ENCODE peak calls at places on chromosomes 1 and 21, in nine cellular contexts. G is RWPE1, Y is astrocyte of the spinal cord, J is fibroblast of the aortic adventitia, D is cardiac muscle cell, K is fibroblast of lung, Z is psoas muscle, V is mucosa of descending colon, W is HFFc6. X is an unnamed sample.

GRCh38 chr1:55702064-55702463 is 486.9 kb upstream of the USP24 start:
- DNase-seq in G (peak), Y (no peak), J (peak), D (peak), K (no peak), Z (no peak), V (peak), W (peak), X (no peak)

GRCh38 chr1:71572038-71572437 is 491.2 kb upstream of the ZRANB2 start:
- DNase-seq in G (no peak), Y (no peak), J (no peak), D (no peak), K (no peak), Z (no peak), V (no peak), W (no peak), X (no peak)

GRCh38 chr21:45156459-45156858 is 82.1 kb downstream of the ADARB1 start:
- DNase-seq in G (no peak), Y (no peak), J (no peak), D (no peak), K (no peak), Z (no peak), V (no peak), W (no peak), X (no peak)

GRCh38 chr1:95388041-95388440 is 154.0 kb downstream of the RWDD3 start:
- DNase-seq in G (no peak), Y (no peak), J (peak), D (no peak), K (no peak), Z (no peak), V (no peak), W (no peak), X (no peak)

GRCh38 chr1:10685196-10685850 is 111.1 kb downstream of the CASZ1 start:
- DNase-seq in G (no peak), Y (no peak), J (no peak), D (no peak), K (no peak), Z (no peak), V (no peak), W (no peak), X (no peak)

GRCh38 chr1:203311368-203312301 is 6.3 kb downstream of the BTG2 start:
- DNase-seq in G (no peak), Y (no peak), J (no peak), D (no peak), K (no peak), Z (no peak), V (no peak), W (no peak), X (no peak)

GRCh38 chr1:178172939-178173338 is 79.0 kb downstream of the RASAL2 start:
- DNase-seq in G (peak), Y (peak), J (peak), D (no peak), K (peak), Z (no peak), V (no peak), W (peak), X (no peak)

GRCh38 chr1:168991667-168992475 is 114.6 kb upstream of the ATP1B1 start:
- DNase-seq in G (peak), Y (no peak), J (no peak), D (no peak), K (no peak), Z (no peak), V (no peak), W (no peak), X (no peak)

GRCh38 chr1:232628335-232629214 is 1.4 kb downstream of the SIPA1L2 start:
- DNase-seq in G (no peak), Y (peak), J (peak), D (peak), K (peak), Z (no peak), V (no peak), W (no peak), X (no peak)
- TF ChIP-seq CTCF in G (peak), Y (peak), J (peak), D (peak), K (peak), Z (peak), V (no peak), W (no peak), X (no peak)

GRCh38 chr1:98884864-98885263 is 119.8 kb downstream of the PLPPR5 start:
- DNase-seq in G (no peak), Y (no peak), J (peak), D (no peak), K (no peak), Z (no peak), V (no peak), W (no peak), X (no peak)
- TF ChIP-seq CTCF in G (no peak), Y (no peak), J (no peak), D (no peak), K (no peak), Z (no peak), V (no peak), W (peak), X (no peak)

GRCh38 chr1:100793661-100794060 is 74.1 kb downstream of the VCAM1 start:
- DNase-seq in G (no peak), Y (no peak), J (no peak), D (no peak), K (no peak), Z (no peak), V (no peak), W (no peak), X (no peak)

GRCh38 chr1:100791586-100791985 is 72.0 kb downstream of the VCAM1 start:
- DNase-seq in G (no peak), Y (no peak), J (peak), D (no peak), K (peak), Z (no peak), V (no peak), W (no peak), X (no peak)

GRCh38 chr1:100795646-100795985 is 76.1 kb downstream of the VCAM1 start:
- DNase-seq in G (no peak), Y (no peak), J (no peak), D (peak), K (no peak), Z (no peak), V (no peak), W (no peak), X (no peak)

GRCh38 chr1:100796046-100796445 is 76.5 kb downstream of the VCAM1 start:
- DNase-seq in G (no peak), Y (no peak), J (no peak), D (peak), K (no peak), Z (no peak), V (no peak), W (no peak), X (no peak)

GRCh38 chr1:100794719-100795645 is 75.4 kb downstream of the VCAM1 start:
- DNase-seq in G (no peak), Y (peak), J (peak), D (no peak), K (peak), Z (no peak), V (no peak), W (no peak), X (no peak)
- TF ChIP-seq CTCF in G (no peak), Y (no peak), J (no peak), D (no peak), K (no peak), Z (no peak), V (no peak), W (no peak), X (no peak)

DNA sequence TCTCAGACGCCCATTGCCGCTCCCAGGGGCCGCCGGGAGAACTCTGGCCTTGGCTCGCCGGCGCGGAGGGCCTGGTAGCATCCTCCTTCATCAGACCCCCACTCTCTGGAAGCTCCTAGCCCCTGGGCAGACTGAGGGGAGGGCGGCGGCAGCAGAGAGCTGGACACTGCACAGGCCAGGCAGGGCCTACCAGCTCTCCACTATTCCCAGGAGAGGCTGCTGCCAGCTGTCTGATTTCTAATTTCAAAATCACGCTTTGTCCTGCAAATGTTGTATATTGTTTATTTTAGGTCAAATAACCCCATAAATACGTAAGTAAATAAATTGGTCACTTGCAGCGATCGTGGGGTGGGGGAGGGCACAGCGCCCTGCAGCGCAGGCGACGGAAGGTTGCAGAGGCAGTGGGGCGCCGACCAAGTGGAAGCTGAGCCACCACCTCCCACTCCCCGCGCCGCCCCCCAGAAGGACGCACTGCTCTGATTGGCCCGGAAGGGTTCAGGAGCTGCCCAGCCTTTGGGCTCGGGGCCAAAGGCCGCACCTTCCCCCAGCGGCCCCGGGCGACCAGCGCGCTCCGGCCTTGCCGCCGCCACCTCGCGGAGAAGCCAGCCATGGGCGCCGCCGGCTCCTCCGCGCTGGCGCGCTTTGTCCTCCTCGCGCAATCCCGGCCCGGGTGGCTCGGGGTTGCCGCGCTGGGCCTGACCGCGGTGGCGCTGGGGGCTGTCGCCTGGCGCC is at the start of gene MTARC1:
- DNase-seq in G (peak), Y (peak), J (peak), D (peak), K (peak), Z (peak), V (peak), W (peak), X (peak)
- TF ChIP-seq CTCF in G (peak), Y (no peak), J (peak), D (no peak), K (no peak), Z (peak), V (no peak), W (peak), X (no peak)

GRCh38 chr1:150530491-150531159 is 15.1 kb downstream of the FALEC start:
- DNase-seq in G (no peak), Y (no peak), J (no peak), D (no peak), K (no peak), Z (no peak), V (no peak), W (no peak), X (no peak)

GRCh38 chr1:150534002-150534401 is 15.2 kb upstream of the ADAMTSL4 start:
- DNase-seq in G (no peak), Y (no peak), J (no peak), D (no peak), K (no peak), Z (no peak), V (no peak), W (no peak), X (no peak)

GRCh38 chr1:150528997-150529396 is 13.4 kb downstream of the FALEC start:
- DNase-seq in G (no peak), Y (peak), J (peak), D (no peak), K (peak), Z (no peak), V (peak), W (peak), X (no peak)

GRCh38 chr1:150535511-150536281 is 13.5 kb upstream of the ADAMTSL4 start:
- DNase-seq in G (no peak), Y (peak), J (peak), D (no peak), K (peak), Z (peak), V (no peak), W (peak), X (no peak)

DNA sequence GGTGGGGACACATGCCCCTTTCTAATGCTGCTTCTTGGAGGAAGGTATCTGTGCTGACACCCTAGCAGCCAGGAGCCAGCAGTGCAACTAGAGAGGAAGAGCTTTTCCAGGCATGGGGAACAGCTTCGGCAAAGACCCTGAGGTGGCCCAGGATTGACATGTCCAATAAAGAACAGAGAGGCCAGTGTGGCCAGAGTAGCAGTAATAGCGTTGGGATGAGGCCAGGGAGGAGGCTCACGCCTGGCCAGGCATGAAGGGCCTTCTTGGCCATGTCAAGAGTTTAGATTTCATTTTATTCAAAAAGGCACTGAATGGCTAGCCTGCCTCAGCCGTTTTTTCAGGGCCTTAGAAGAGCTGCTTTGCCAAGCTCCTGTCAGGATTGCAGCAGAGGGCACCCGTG is 16.3 kb upstream of the ADAMTSL4 start:
- DNase-seq in G (no peak), Y (no peak), J (peak), D (no peak), K (peak), Z (no peak), V (no peak), W (no peak), X (no peak)
- TF ChIP-seq CTCF in G (peak), Y (no peak), J (no peak), D (no peak), K (no peak), Z (no peak), V (no peak), W (peak), X (no peak)

DNA sequence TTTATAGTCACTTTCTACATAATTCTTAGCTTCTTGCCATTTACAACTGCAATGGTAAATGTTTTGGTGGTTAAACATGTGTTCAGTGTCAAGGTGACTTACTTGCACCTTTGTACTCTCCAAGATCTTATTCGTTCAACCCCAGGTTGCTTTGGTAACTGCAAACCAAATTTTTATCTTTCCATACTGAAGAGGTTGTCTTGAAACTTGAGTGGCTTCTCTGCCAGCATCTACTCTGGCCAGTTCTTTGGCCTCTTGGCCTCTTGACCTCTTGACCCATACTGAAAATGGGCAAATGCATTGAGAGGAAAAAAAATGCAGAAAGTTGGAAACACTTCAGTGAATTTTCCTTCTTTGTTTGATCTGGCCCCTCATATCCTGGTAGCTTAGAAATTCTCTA is 88.0 kb upstream of the LRRC7 start:
- DNase-seq in G (no peak), Y (no peak), J (no peak), D (no peak), K (no peak), Z (no peak), V (no peak), W (no peak), X (no peak)
- TF ChIP-seq CTCF in G (no peak), Y (no peak), J (no peak), D (no peak), K (no peak), Z (no peak), V (no peak), W (no peak), X (no peak)

DNA sequence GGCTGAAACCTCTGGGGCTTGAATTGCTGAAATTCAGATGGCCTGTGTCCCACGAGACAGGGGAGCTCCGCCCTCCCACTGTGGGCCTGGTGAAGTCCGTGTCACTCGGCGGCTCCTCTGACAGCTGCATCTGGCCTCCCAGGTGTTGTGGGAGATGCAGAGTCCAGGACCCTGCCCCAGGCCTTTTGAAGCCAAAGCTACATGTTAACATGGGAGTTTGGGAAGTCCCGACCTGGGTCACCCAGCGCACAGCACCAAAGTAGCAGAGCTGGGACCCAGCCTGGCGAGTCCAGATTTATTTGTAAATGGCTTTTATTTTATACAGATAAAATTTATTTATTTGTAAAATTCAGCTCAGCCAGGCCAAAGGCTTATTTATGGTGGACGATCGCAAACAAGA is 28.9 kb downstream of the SLC37A1 start:
- DNase-seq in G (no peak), Y (no peak), J (no peak), D (no peak), K (no peak), Z (no peak), V (no peak), W (no peak), X (peak)
- TF ChIP-seq CTCF in G (no peak), Y (no peak), J (no peak), D (no peak), K (no peak), Z (no peak), V (no peak), W (no peak), X (no peak)

GRCh38 chr1:160836561-160836960 is 26.1 kb downstream of the CD244 start:
- DNase-seq in G (no peak), Y (no peak), J (no peak), D (no peak), K (no peak), Z (no peak), V (no peak), W (no peak), X (no peak)

GRCh38 chr1:160838876-160839275 is 23.8 kb downstream of the CD244 start:
- DNase-seq in G (no peak), Y (no peak), J (no peak), D (no peak), K (no peak), Z (no peak), V (no peak), W (no peak), X (no peak)

GRCh38 chr1:160836981-160837557 is 25.6 kb downstream of the CD244 start:
- DNase-seq in G (no peak), Y (no peak), J (peak), D (no peak), K (no peak), Z (no peak), V (no peak), W (no peak), X (no peak)

GRCh38 chr1:160834945-160835565 is 27.6 kb downstream of the CD244 start:
- DNase-seq in G (peak), Y (no peak), J (peak), D (peak), K (peak), Z (no peak), V (peak), W (peak), X (no peak)

DNA sequence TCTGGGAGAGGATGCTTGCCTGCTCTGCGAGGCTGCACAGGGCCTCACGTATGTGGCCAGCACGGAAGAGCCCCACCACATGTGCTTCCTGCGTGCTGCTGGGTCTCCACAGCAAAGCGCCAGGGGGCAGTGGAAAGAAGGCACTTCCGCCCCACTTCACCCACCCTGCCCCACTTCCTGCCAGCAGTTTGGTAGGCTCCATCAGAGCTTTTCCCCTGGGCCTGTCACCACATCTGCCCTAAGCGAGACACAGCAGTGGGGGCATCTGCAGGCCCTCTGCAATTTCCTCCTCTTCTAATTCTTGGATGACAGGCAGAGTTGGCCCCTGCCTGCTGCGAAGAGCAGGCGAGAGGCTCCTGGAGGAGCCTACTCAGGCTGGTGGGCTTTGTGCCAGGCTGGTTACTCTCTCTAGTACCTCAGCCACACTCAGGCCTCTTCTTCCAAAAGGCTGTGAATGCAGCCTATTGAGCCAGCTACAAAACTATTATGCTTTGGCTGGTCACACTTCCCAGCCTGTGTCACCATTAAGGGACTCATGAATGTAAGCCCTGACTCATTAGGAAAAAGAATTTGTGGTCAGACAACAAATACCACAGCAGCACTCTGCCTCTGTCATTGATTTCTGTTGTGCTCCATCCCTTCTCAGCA is 25.0 kb downstream of the CD244 start:
- DNase-seq in G (no peak), Y (no peak), J (no peak), D (no peak), K (peak), Z (no peak), V (peak), W (peak), X (no peak)
- TF ChIP-seq CTCF in G (no peak), Y (no peak), J (no peak), D (no peak), K (no peak), Z (no peak), V (no peak), W (no peak), X (no peak)

GRCh38 chr1:111833334-111833733 is 77.6 kb downstream of the DDX20 start:
- DNase-seq in G (peak), Y (no peak), J (peak), D (peak), K (peak), Z (no peak), V (no peak), W (no peak), X (no peak)
- TF ChIP-seq CTCF in G (no peak), Y (no peak), J (no peak), D (no peak), K (no peak), Z (no peak), V (no peak), W (no peak), X (no peak)

GRCh38 chr1:64553285-64553684 is 83.4 kb downstream of the CACHD1 start:
- DNase-seq in G (no peak), Y (no peak), J (no peak), D (peak), K (no peak), Z (no peak), V (no peak), W (no peak), X (no peak)
- TF ChIP-seq CTCF in G (no peak), Y (no peak), J (no peak), D (no peak), K (no peak), Z (no peak), V (no peak), W (no peak), X (no peak)